ENCODE peak calls at places on chromosomes 11 and 22, in nine cellular contexts. K is ovary; G is caudate nucleus; F is CD4-positive, alpha-beta memory T cell; Q is dorsolateral prefrontal cortex; B is heart left ventricle; Y is keratinocyte; U is AG04450; I is HCT116. J is an unnamed sample.

GRCh38 chr11:81967242-81967641 is 766.4 kb downstream of the FAM181B start:
- DNase-seq in K (no peak), G (no peak), F (no peak), Q (no peak), B (no peak), Y (no peak), U (no peak), I (no peak), J (no peak)

GRCh38 chr11:66100272-66101037 is 30.4 kb downstream of the PACS1 start:
- DNase-seq in K (peak; percentile 64), G (peak; percentile 51), F (peak; percentile 72), Q (peak; percentile 77), B (peak; percentile 77), Y (no peak), U (no peak), I (no peak), J (no peak)

GRCh38 chr11:35376613-35377012 is 42.7 kb downstream of the SLC1A2 start:
- DNase-seq in K (no peak), G (no peak), F (no peak), Q (no peak), B (no peak), Y (no peak), U (no peak), I (no peak), J (no peak)

GRCh38 chr11:129998107-129998506 is 4.5 kb downstream of the PRDM10 start:
- DNase-seq in K (no peak), G (no peak), F (no peak), Q (no peak), B (no peak), Y (no peak), U (no peak), I (no peak), J (no peak)

GRCh38 chr11:9748361-9748970 is 84.6 kb downstream of the SWAP70 start:
- DNase-seq in K (no peak), G (peak; percentile 51), F (peak; percentile 44), Q (peak; percentile 74), B (peak; percentile 57), Y (no peak), U (no peak), I (peak; percentile 70), J (no peak)

GRCh38 chr22:36409911-36410756 is 22.4 kb upstream of the MYH9 start:
- DNase-seq in K (peak; percentile 91), G (peak; percentile 78), F (peak; percentile 58), Q (peak; percentile 79), B (peak; percentile 87), Y (peak; percentile 90), U (no peak), I (peak; percentile 96), J (peak; percentile 92)

GRCh38 chr11:94803491-94803890 is 35.3 kb downstream of the AMOTL1 start:
- DNase-seq in K (no peak), G (no peak), F (no peak), Q (no peak), B (no peak), Y (no peak), U (no peak), I (no peak), J (no peak)

GRCh38 chr11:16001899-16002426 is 354.4 kb downstream of the SOX6 start:
- DNase-seq in K (no peak), G (no peak), F (no peak), Q (no peak), B (no peak), Y (peak; percentile 19), U (peak; percentile 85), I (peak; percentile 10), J (peak; percentile 79)

DNA sequence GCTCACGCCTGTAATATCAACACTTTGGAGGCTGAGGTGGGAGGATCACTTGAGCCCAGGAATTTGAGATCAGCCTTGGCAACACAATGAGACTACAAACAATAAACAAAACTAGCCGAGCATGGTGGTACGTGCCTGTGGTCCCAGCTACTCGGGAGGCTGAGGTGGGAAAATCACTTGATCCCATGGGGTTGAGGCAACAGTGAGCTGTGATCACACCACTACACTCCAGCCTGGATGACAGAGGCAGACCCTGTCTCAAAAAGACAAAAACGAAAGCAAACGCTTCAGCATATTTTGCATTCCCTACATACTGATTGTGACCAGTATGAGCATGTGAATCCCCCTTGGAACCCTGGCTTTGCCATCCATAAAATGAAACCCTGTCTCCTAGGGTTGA is 33.9 kb upstream of the MN1 start:
- DNase-seq in K (no peak), G (no peak), F (no peak), Q (no peak), B (no peak), Y (no peak), U (no peak), I (no peak), J (no peak)
- H3K27ac ChIP-seq in K (no peak overlapping the region), G (no peak overlapping the region), F (no peak overlapping the region), Q (no peak overlapping the region), B (no peak overlapping the region), Y (no peak overlapping the region), U (no peak overlapping the region), I (no peak overlapping the region), J (no peak overlapping the region)

GRCh38 chr22:40022536-40023225 is 27.9 kb downstream of the FAM83F start:
- DNase-seq in K (no peak), G (no peak), F (no peak), Q (no peak), B (no peak), Y (peak; percentile 69), U (no peak), I (no peak), J (peak; percentile 68)

GRCh38 chr22:40025856-40026255 is 31.1 kb downstream of the FAM83F start:
- DNase-seq in K (no peak), G (no peak), F (no peak), Q (no peak), B (no peak), Y (no peak), U (no peak), I (no peak), J (no peak)

GRCh38 chr22:40023226-40023925 is 28.6 kb downstream of the FAM83F start:
- DNase-seq in K (no peak), G (peak; percentile 5), F (no peak), Q (no peak), B (no peak), Y (no peak), U (no peak), I (no peak), J (no peak)

GRCh38 chr22:40026641-40027040 is 31.9 kb downstream of the FAM83F start:
- DNase-seq in K (no peak), G (no peak), F (no peak), Q (no peak), B (no peak), Y (no peak), U (no peak), I (no peak), J (no peak)

DNA sequence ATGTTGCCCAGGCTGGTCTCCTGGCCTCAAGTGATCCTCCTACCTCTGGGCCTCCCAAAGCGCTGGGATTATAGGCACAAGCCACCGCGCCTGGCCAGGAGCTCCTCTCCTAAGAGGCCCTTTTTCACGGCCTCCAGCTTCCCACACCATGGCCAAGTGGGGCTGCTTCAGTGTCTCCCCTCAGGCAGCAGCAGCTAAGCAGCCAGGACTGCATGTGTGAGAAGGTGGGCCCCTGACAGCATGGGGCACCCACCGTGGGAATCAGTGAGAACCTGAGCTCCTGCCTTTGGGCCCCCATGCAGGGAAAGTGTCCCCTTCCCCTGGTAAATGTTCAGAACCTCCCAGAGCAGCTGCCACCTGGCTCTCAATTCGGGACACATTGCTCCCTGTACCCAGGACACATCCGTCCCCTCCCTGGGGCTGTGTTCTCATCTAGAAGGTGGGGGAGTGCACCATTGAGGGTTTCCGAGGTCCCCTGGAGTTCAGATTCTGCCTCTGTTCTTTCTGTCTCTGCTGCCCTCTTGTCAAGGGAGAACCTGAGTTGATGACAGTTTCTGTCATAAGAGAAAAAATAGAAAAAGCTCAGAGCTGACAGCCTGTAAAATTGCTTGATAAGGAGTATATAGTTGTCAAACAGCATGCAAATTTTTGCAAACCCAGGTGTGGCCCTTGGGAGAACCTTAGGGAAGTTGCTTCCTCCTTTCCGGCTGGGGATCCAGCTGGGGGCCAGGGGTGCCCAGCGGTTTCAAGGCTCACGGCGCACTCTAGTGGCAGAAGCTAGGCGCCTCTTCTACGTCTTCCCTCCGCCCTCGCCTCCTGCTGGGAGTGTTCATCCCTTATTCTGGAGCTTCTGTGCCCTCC is 29.7 kb downstream of the FAM83F start:
- DNase-seq in K (peak; percentile 43), G (peak; percentile 64), F (peak; percentile 41), Q (peak; percentile 70), B (peak; percentile 61), Y (no peak), U (no peak), I (peak; percentile 24), J (no peak)
- H3K27ac ChIP-seq in K (no peak overlapping the region), G (no peak overlapping the region), F (no peak overlapping the region), Q (no peak overlapping the region), B (no peak overlapping the region), Y (peak overlapping the region; percentile 4), U (no peak overlapping the region), I (no peak overlapping the region), J (no peak overlapping the region)

DNA sequence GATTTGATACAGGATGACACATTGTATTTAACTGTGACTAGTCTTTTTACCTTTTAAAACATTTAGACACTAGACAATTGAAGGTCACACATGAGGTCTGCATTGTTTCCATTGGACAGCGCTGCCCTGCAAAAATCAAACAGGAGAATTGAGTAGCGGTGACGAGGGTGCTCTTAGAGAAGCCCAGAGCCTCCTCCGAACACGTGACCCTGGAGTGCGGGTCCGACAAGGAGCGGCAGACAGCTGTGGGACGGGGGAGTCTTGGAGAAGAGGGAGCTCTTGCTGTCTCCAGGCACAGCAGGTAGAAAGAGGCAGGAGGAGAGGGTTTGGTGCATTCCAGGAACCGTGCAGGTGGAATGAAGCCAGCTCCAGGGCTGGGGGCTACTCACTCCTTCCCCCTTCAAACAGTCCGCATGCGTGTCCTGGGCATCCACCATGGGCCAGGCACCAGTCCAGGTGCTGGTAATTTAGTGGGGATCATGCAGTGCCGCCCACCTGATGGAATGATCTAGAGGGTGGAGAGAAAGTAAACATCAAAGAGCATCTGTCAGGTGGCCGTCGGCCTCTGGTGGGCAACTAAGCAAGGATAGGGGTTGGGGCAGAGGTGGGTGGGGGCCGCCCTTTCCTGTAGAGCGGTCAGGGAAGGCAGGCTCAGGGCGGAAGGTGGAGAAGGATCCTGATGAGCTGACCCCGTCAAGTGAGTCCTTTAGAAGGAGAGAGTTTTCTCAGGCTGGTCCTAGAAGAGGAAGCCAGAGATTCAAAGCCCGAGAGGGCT is 849.9 kb downstream of the TBC1D22A start:
- DNase-seq in K (no peak), G (no peak), F (no peak), Q (no peak), B (peak; percentile 13), Y (no peak), U (no peak), I (no peak), J (no peak)
- H3K27ac ChIP-seq in K (no peak overlapping the region), G (no peak overlapping the region), F (no peak overlapping the region), Q (no peak overlapping the region), B (no peak overlapping the region), Y (no peak overlapping the region), U (no peak overlapping the region), I (no peak overlapping the region), J (no peak overlapping the region)

GRCh38 chr11:128934926-128935325 is 7.7 kb downstream of the TP53AIP1 start:
- DNase-seq in K (no peak), G (no peak), F (no peak), Q (no peak), B (no peak), Y (no peak), U (no peak), I (no peak), J (no peak)

GRCh38 chr11:128931661-128932060 is 11.0 kb downstream of the TP53AIP1 start:
- DNase-seq in K (no peak), G (no peak), F (no peak), Q (no peak), B (no peak), Y (peak; percentile 35), U (no peak), I (no peak), J (no peak)

GRCh38 chr11:128931066-128931465 is 11.6 kb downstream of the TP53AIP1 start:
- DNase-seq in K (no peak), G (no peak), F (no peak), Q (no peak), B (no peak), Y (no peak), U (no peak), I (no peak), J (no peak)

GRCh38 chr11:128934351-128934750 is 8.3 kb downstream of the TP53AIP1 start:
- DNase-seq in K (no peak), G (no peak), F (no peak), Q (no peak), B (no peak), Y (no peak), U (no peak), I (no peak), J (no peak)

GRCh38 chr11:128933481-128934178 is 9.0 kb downstream of the TP53AIP1 start:
- DNase-seq in K (no peak), G (no peak), F (no peak), Q (no peak), B (no peak), Y (no peak), U (no peak), I (no peak), J (no peak)
- H3K27ac ChIP-seq in K (no peak overlapping the region), G (no peak overlapping the region), F (no peak overlapping the region), Q (no peak overlapping the region), B (no peak overlapping the region), Y (no peak overlapping the region), U (no peak overlapping the region), I (no peak overlapping the region), J (no peak overlapping the region)